ENCODE peak calls at places on chromosomes 13 and 19, in seven cellular contexts. R is B cell; N is amniotic epithelial cell; D is T-helper 2 cell; V is activated CD4-positive, alpha-beta T cell treated with anti-CD3 and anti-CD28 coated beads for 48 hours; K is stimulated activated CD4-positive, alpha-beta T cell treated with anti-CD3 and anti-CD28 coated beads, Interleukin-4, amount 100 ng/mL, for 48 hours; W is activated CD8-positive, alpha-beta memory T cell treated with anti-CD3 and anti-CD28 coated beads for 1 hour. E is an unnamed sample.

GRCh38 chr19:18596752-18597157 is 8.2 kb downstream of the REX1BD start:
- DNase-seq in R (no peak), N (peak), D (no peak), V (no peak), K (no peak), W (no peak), E (peak)

GRCh38 chr13:51942189-51942588 is 69.1 kb downstream of the ATP7B start:
- DNase-seq in R (no peak), N (no peak), D (no peak), V (peak), K (no peak), W (no peak), E (no peak)

GRCh38 chr19:49793561-49793840 is 19.6 kb downstream of the FUZ start:
- DNase-seq in R (no peak), N (no peak), D (no peak), V (peak), K (no peak), W (no peak), E (no peak)

GRCh38 chr13:36998624-36999041 is 507 bp downstream of the ALG5 start:
- DNase-seq in R (no peak), N (no peak), D (no peak), V (peak), K (no peak), W (no peak), E (no peak)

GRCh38 chr13:45607931-45608330 is 7.6 kb downstream of the ERICH6B start:
- DNase-seq in R (no peak), N (no peak), D (no peak), V (no peak), K (no peak), W (no peak), E (no peak)

GRCh38 chr19:3949997-3950859 is 17.4 kb downstream of the NMRK2 start:
- DNase-seq in R (no peak), N (no peak), D (no peak), V (no peak), K (no peak), W (no peak), E (no peak)

GRCh38 chr19:49145485-49146407 is 9.4 kb downstream of the HRC start:
- DNase-seq in R (peak), N (peak), D (peak), V (peak), K (peak), W (peak), E (peak)

GRCh38 chr19:41430907-41431306 is 3.7 kb upstream of the B3GNT8 start:
- DNase-seq in R (no peak), N (no peak), D (no peak), V (no peak), K (no peak), W (no peak), E (no peak)

GRCh38 chr13:113631341-113632095 is 26.5 kb downstream of the ATP4B start:
- DNase-seq in R (no peak), N (no peak), D (no peak), V (no peak), K (no peak), W (no peak), E (no peak)

GRCh38 chr19:31271569-31271911 is 77.7 kb downstream of the TSHZ3 start:
- DNase-seq in R (no peak), N (no peak), D (no peak), V (no peak), K (no peak), W (no peak), E (no peak)

GRCh38 chr13:52651880-52652169 is 811 bp upstream of the SUGT1 start:
- DNase-seq in R (no peak), N (no peak), D (no peak), V (no peak), K (no peak), W (no peak), E (no peak)

E was measured in fibroblast of pulmonary artery.